ENCODE peak calls at places on chromosomes 2 and 18, in ten cellular contexts. J is MG63; D is AG09309; I is HEK293T; W is stimulated activated CD4-positive, alpha-beta T cell treated with anti-CD3 and anti-CD28 coated beads, TNF-alpha, amount 100 ng/mL, for 4 hours; A is lower lobe of right lung; O is omental fat pad; H is NCI-H1105; C is fibroblast of pulmonary artery; R is HFF-Myc. F is an unnamed sample.

GRCh38 chr2:97845818-97846217 is 132.4 kb downstream of the ZAP70 start:
- DNase-seq in J (no peak), D (no peak), I (no peak), W (no peak), A (no peak), O (no peak), H (no peak), C (no peak), R (no peak), F (no peak)

GRCh38 chr18:14978962-14979535 is 231.1 kb downstream of the ANKRD30B start:
- DNase-seq in J (peak), D (no peak), I (peak), W (no peak), A (no peak), O (no peak), H (no peak), C (no peak), R (no peak), F (peak)

GRCh38 chr2:16553222-16553621 is 112.4 kb downstream of the CYRIA start:
- DNase-seq in J (peak), D (no peak), I (peak), W (no peak), A (no peak), O (peak), H (peak), C (peak), R (no peak), F (peak)

GRCh38 chr2:10141736-10142639 is 19.4 kb downstream of the RRM2 start:
- DNase-seq in J (no peak), D (no peak), I (peak), W (no peak), A (no peak), O (no peak), H (no peak), C (no peak), R (no peak), F (peak)

GRCh38 chr2:165746501-165746900 is 47.5 kb downstream of the GALNT3 start:
- DNase-seq in J (no peak), D (no peak), I (no peak), W (no peak), A (no peak), O (no peak), H (no peak), C (no peak), R (no peak), F (no peak)

GRCh38 chr2:162888641-162889040 is 50.1 kb upstream of the KCNH7 start:
- DNase-seq in J (no peak), D (no peak), I (no peak), W (no peak), A (no peak), O (no peak), H (no peak), C (peak), R (no peak), F (no peak)

GRCh38 chr2:12765203-12765602 is 48.5 kb downstream of the TRIB2 start:
- DNase-seq in J (no peak), D (no peak), I (no peak), W (no peak), A (no peak), O (no peak), H (no peak), C (no peak), R (no peak), F (no peak)

GRCh38 chr2:238096311-238097011 is 3.7 kb upstream of the ESPNL start:
- DNase-seq in J (peak), D (no peak), I (peak), W (no peak), A (no peak), O (no peak), H (peak), C (no peak), R (no peak), F (peak)

GRCh38 chr2:122563781-122564180 is 808.3 kb downstream of the TSN start:
- DNase-seq in J (no peak), D (no peak), I (no peak), W (no peak), A (no peak), O (no peak), H (no peak), C (no peak), R (no peak), F (no peak)

GRCh38 chr2:171864357-171864985 is 29.6 kb downstream of the SLC25A12 start:
- DNase-seq in J (no peak), D (no peak), I (no peak), W (no peak), A (no peak), O (no peak), H (no peak), C (no peak), R (no peak), F (no peak)

GRCh38 chr2:239523944-239524310 is 123.1 kb upstream of the HDAC4 start:
- DNase-seq in J (peak), D (no peak), I (no peak), W (no peak), A (no peak), O (no peak), H (no peak), C (no peak), R (no peak), F (no peak)

GRCh38 chr18:44789704-44790103 is 109.0 kb downstream of the SETBP1 start:
- DNase-seq in J (no peak), D (no peak), I (peak), W (no peak), A (no peak), O (no peak), H (no peak), C (peak), R (no peak), F (peak)

GRCh38 chr18:44764863-44765262 is 84.2 kb downstream of the SETBP1 start:
- DNase-seq in J (no peak), D (no peak), I (no peak), W (no peak), A (no peak), O (no peak), H (no peak), C (no peak), R (no peak), F (no peak)

GRCh38 chr2:69340101-69340775 is 46.8 kb downstream of the GFPT1 start:
- DNase-seq in J (no peak), D (no peak), I (no peak), W (no peak), A (no peak), O (no peak), H (no peak), C (peak), R (no peak), F (no peak)

GRCh38 chr2:5673148-5673860 is 18.9 kb upstream of the SOX11 start:
- DNase-seq in J (peak), D (no peak), I (no peak), W (no peak), A (no peak), O (no peak), H (peak), C (no peak), R (no peak), F (peak)

GRCh38 chr2:135916232-135916631 is 40.0 kb upstream of the MCM6 start:
- DNase-seq in J (no peak), D (no peak), I (no peak), W (no peak), A (no peak), O (no peak), H (peak), C (peak), R (no peak), F (peak)

GRCh38 chr18:36095936-36096519 is 28.7 kb upstream of the RPRD1A start:
- DNase-seq in J (no peak), D (peak), I (peak), W (no peak), A (no peak), O (no peak), H (peak), C (peak), R (peak), F (peak)

GRCh38 chr18:6022840-6023239 is 127.5 kb upstream of the TMEM200C start:
- DNase-seq in J (peak), D (peak), I (peak), W (no peak), A (no peak), O (no peak), H (no peak), C (no peak), R (no peak), F (no peak)

GRCh38 chr18:27860701-27861107 is 316.2 kb downstream of the CDH2 start:
- DNase-seq in J (no peak), D (no peak), I (no peak), W (no peak), A (no peak), O (no peak), H (no peak), C (no peak), R (no peak), F (no peak)

GRCh38 chr2:222423632-222424280 is 587 bp upstream of the SGPP2 start:
- DNase-seq in J (no peak), D (no peak), I (no peak), W (peak), A (peak), O (peak), H (no peak), C (peak), R (no peak), F (no peak)

GRCh38 chr2:172086349-172087190 is 1.3 kb downstream of the DLX1 start:
- DNase-seq in J (no peak), D (no peak), I (no peak), W (no peak), A (no peak), O (no peak), H (peak), C (no peak), R (no peak), F (peak)

GRCh38 chr2:119009110-119009509 is 67.1 kb downstream of the MARCO start:
- DNase-seq in J (no peak), D (no peak), I (no peak), W (no peak), A (no peak), O (no peak), H (no peak), C (no peak), R (no peak), F (no peak)

GRCh38 chr2:209960676-209961630 is 41.5 kb upstream of the RPE start:
- DNase-seq in J (peak), D (no peak), I (peak), W (no peak), A (peak), O (no peak), H (peak), C (peak), R (peak), F (peak)

GRCh38 chr2:150410809-150411208 is 76.7 kb downstream of the RND3 start:
- DNase-seq in J (no peak), D (no peak), I (no peak), W (no peak), A (no peak), O (no peak), H (no peak), C (peak), R (no peak), F (no peak)

GRCh38 chr2:55880416-55881143 is 43.0 kb downstream of the EFEMP1 start:
- DNase-seq in J (no peak), D (no peak), I (no peak), W (no peak), A (no peak), O (no peak), H (no peak), C (peak), R (no peak), F (no peak)

GRCh38 chr2:119744335-119744939 is 15.3 kb upstream of the PTPN4 start:
- DNase-seq in J (peak), D (no peak), I (no peak), W (no peak), A (peak), O (no peak), H (peak), C (peak), R (no peak), F (no peak)

GRCh38 chr2:175926272-175926671 is 75.8 kb downstream of the LNPK start:
- DNase-seq in J (no peak), D (peak), I (no peak), W (no peak), A (no peak), O (no peak), H (no peak), C (no peak), R (no peak), F (no peak)

GRCh38 chr2:33321236-33321731 is 155.2 kb upstream of the RASGRP3 start:
- DNase-seq in J (no peak), D (peak), I (no peak), W (no peak), A (no peak), O (no peak), H (no peak), C (peak), R (peak), F (no peak)

GRCh38 chr2:181947273-181947672 is 38.4 kb upstream of the PPP1R1C start:
- DNase-seq in J (no peak), D (no peak), I (no peak), W (no peak), A (no peak), O (no peak), H (no peak), C (no peak), R (no peak), F (no peak)

GRCh38 chr2:73076701-73077423 is 5.3 kb upstream of the SFXN5 start:
- DNase-seq in J (no peak), D (no peak), I (no peak), W (no peak), A (no peak), O (no peak), H (no peak), C (no peak), R (no peak), F (no peak)

GRCh38 chr18:79782566-79783308 is 15.0 kb upstream of the KCNG2 start:
- DNase-seq in J (no peak), D (no peak), I (no peak), W (no peak), A (peak), O (no peak), H (no peak), C (no peak), R (no peak), F (no peak)

GRCh38 chr2:109269956-109270757 is 141.2 kb downstream of the SH3RF3 start:
- DNase-seq in J (no peak), D (no peak), I (no peak), W (no peak), A (no peak), O (no peak), H (no peak), C (no peak), R (no peak), F (no peak)

GRCh38 chr2:106542730-106543359 is 55.7 kb downstream of the CD8B2 start:
- DNase-seq in J (peak), D (no peak), I (peak), W (peak), A (peak), O (peak), H (peak), C (peak), R (no peak), F (peak)

GRCh38 chr18:13227910-13228309 is 9.3 kb downstream of the LDLRAD4 start:
- DNase-seq in J (no peak), D (no peak), I (no peak), W (no peak), A (no peak), O (no peak), H (no peak), C (no peak), R (no peak), F (no peak)

GRCh38 chr18:76875390-76876330 is 53.3 kb downstream of the ZNF236 start:
- DNase-seq in J (no peak), D (no peak), I (peak), W (no peak), A (no peak), O (no peak), H (peak), C (peak), R (no peak), F (peak)

GRCh38 chr2:231615058-231615671 is 22.5 kb downstream of the TEX44 start:
- DNase-seq in J (no peak), D (no peak), I (no peak), W (no peak), A (no peak), O (no peak), H (no peak), C (no peak), R (no peak), F (no peak)

GRCh38 chr2:126856403-126856802 is 42.3 kb upstream of the TEX51 start:
- DNase-seq in J (no peak), D (no peak), I (no peak), W (no peak), A (no peak), O (no peak), H (no peak), C (no peak), R (no peak), F (no peak)

GRCh38 chr2:52810460-52810859 is 957.1 kb upstream of the CHAC2 start:
- DNase-seq in J (no peak), D (no peak), I (peak), W (no peak), A (no peak), O (no peak), H (no peak), C (peak), R (no peak), F (peak)

GRCh38 chr2:189829092-189829843 is 45.0 kb downstream of the PMS1 start:
- DNase-seq in J (no peak), D (peak), I (no peak), W (no peak), A (no peak), O (no peak), H (no peak), C (no peak), R (no peak), F (peak)

GRCh38 chr2:105072039-105072438 is 34.2 kb downstream of the MRPS9 start:
- DNase-seq in J (no peak), D (no peak), I (no peak), W (no peak), A (no peak), O (no peak), H (no peak), C (no peak), R (no peak), F (no peak)

F was measured in SK-N-SH.